ENCODE peak calls at places on chromosome 9, in six cellular contexts. One of them, this sample, is unnamed.

GRCh38 chr9:123044556-123044955 is 11.1 kb downstream of the GPR21 start:
- DNase-seq in neural progenitor cell: no peak
- DNase-seq in kidney: no peak
- DNase-seq in stomach: no peak
- DNase-seq in IMR-90: peak; percentile 79
- DNase-seq in upper lobe of left lung: no peak
- DNase-seq in this sample: no peak

GRCh38 chr9:99169982-99170761 is 51.6 kb downstream of the ALG2 start:
- DNase-seq in kidney: no peak
- DNase-seq in upper lobe of left lung: no peak
- DNase-seq in neural progenitor cell: peak; percentile 87
- DNase-seq in stomach: no peak
- DNase-seq in IMR-90: no peak
- DNase-seq in this sample: no peak

GRCh38 chr9:75170898-75171360 is 82.6 kb downstream of the OSTF1 start:
- DNase-seq in upper lobe of left lung: no peak
- DNase-seq in kidney: no peak
- DNase-seq in neural progenitor cell: no peak
- DNase-seq in stomach: no peak
- DNase-seq in IMR-90: peak; percentile 31
- DNase-seq in this sample: no peak

GRCh38 chr9:123943671-123944070 is 13.7 kb upstream of the DENND1A start:
- DNase-seq in neural progenitor cell: no peak
- DNase-seq in stomach: no peak
- DNase-seq in kidney: no peak
- DNase-seq in upper lobe of left lung: no peak
- DNase-seq in IMR-90: no peak
- DNase-seq in this sample: no peak

GRCh38 chr9:120997502-120997901 is 52.6 kb downstream of the C5 start:
- DNase-seq in neural progenitor cell: no peak
- DNase-seq in upper lobe of left lung: no peak
- DNase-seq in IMR-90: no peak
- DNase-seq in stomach: no peak
- DNase-seq in kidney: no peak
- DNase-seq in this sample: no peak

GRCh38 chr9:37682951-37683350 is 32.2 kb downstream of the FRMPD1 start:
- DNase-seq in neural progenitor cell: no peak
- DNase-seq in kidney: no peak
- DNase-seq in IMR-90: no peak
- DNase-seq in upper lobe of left lung: no peak
- DNase-seq in stomach: no peak
- DNase-seq in this sample: no peak

GRCh38 chr9:6644346-6645152 is 980 bp downstream of the GLDC start:
- DNase-seq in kidney: no peak
- DNase-seq in stomach: no peak
- DNase-seq in IMR-90: no peak
- DNase-seq in neural progenitor cell: peak; percentile 41
- DNase-seq in upper lobe of left lung: no peak
- DNase-seq in this sample: no peak

GRCh38 chr9:112299514-112299913 is 33.9 kb downstream of the PTBP3 start:
- DNase-seq in stomach: no peak
- DNase-seq in IMR-90: peak; percentile 60
- DNase-seq in upper lobe of left lung: no peak
- DNase-seq in neural progenitor cell: no peak
- DNase-seq in kidney: no peak
- DNase-seq in this sample: no peak

GRCh38 chr9:129131300-129132145 is 20.3 kb downstream of the PTPA start:
- DNase-seq in IMR-90: peak; percentile 55
- DNase-seq in stomach: peak; percentile 85
- DNase-seq in neural progenitor cell: peak; percentile 83
- DNase-seq in kidney: peak; percentile 92
- DNase-seq in upper lobe of left lung: peak; percentile 83
- DNase-seq in this sample: peak; percentile 77

GRCh38 chr9:110967196-110967595 is 71.1 kb downstream of the LPAR1 start:
- DNase-seq in stomach: no peak
- DNase-seq in upper lobe of left lung: no peak
- DNase-seq in IMR-90: no peak
- DNase-seq in kidney: no peak
- DNase-seq in neural progenitor cell: no peak
- DNase-seq in this sample: no peak

GRCh38 chr9:76609285-76610008 is 150.5 kb downstream of the GCNT1 start:
- DNase-seq in kidney: no peak
- DNase-seq in upper lobe of left lung: no peak
- DNase-seq in IMR-90: no peak
- DNase-seq in neural progenitor cell: no peak
- DNase-seq in stomach: no peak
- DNase-seq in this sample: no peak
- H3K27ac ChIP-seq in kidney: no peak overlapping the region
- H3K27ac ChIP-seq in upper lobe of left lung: no peak overlapping the region
- H3K27ac ChIP-seq in IMR-90: no peak overlapping the region
- H3K27ac ChIP-seq in neural progenitor cell: no peak overlapping the region
- H3K27ac ChIP-seq in stomach: no peak overlapping the region
- H3K27ac ChIP-seq in this sample: no peak overlapping the region

DNA sequence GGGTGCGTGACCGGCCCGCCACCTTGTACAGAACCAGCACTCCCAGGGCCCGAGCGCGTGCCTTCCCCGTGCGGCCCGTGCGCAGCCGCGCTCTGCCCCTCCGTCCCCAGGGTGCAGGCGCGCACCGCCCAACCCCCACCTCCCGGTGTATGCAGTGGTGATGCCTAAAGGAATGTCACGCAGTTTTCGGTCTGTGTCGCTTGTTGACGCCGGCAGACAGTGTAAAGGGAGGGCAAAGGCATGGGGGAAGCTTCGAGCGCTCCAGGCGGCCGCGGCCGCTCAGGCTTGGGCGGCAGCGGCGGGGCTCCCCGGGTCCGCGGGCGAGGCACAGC is 1.3 kb downstream of the LRRC26 start:
- DNase-seq in IMR-90: no peak
- DNase-seq in stomach: no peak
- DNase-seq in kidney: no peak
- DNase-seq in neural progenitor cell: peak; percentile 35
- DNase-seq in upper lobe of left lung: no peak
- DNase-seq in this sample: no peak
- H3K4me1 ChIP-seq in IMR-90: peaks cover 4% of the 10 kb centered on the region
- H3K4me1 ChIP-seq in stomach: peaks cover 51% of the 10 kb centered on the region
- H3K4me1 ChIP-seq in kidney: no peaks in the 10 kb centered on the region
- H3K4me1 ChIP-seq in neural progenitor cell: peaks cover 14% of the 10 kb centered on the region
- H3K4me1 ChIP-seq in upper lobe of left lung: peaks cover 40% of the 10 kb centered on the region
- H3K4me1 ChIP-seq in this sample: peaks cover 10% of the 10 kb centered on the region

GRCh38 chr9:17219261-17219660 is 84.4 kb downstream of the CNTLN start:
- DNase-seq in upper lobe of left lung: no peak
- DNase-seq in IMR-90: peak; percentile 10
- DNase-seq in kidney: no peak
- DNase-seq in neural progenitor cell: no peak
- DNase-seq in stomach: no peak
- DNase-seq in this sample: no peak
- TF ChIP-seq CTCF in upper lobe of left lung: no peak
- TF ChIP-seq CTCF in IMR-90: peak; percentile 51
- TF ChIP-seq CTCF in kidney: no peak
- TF ChIP-seq CTCF in neural progenitor cell: peak; percentile 20
- TF ChIP-seq CTCF in stomach: no peak
- TF ChIP-seq CTCF in this sample: no peak

DNA sequence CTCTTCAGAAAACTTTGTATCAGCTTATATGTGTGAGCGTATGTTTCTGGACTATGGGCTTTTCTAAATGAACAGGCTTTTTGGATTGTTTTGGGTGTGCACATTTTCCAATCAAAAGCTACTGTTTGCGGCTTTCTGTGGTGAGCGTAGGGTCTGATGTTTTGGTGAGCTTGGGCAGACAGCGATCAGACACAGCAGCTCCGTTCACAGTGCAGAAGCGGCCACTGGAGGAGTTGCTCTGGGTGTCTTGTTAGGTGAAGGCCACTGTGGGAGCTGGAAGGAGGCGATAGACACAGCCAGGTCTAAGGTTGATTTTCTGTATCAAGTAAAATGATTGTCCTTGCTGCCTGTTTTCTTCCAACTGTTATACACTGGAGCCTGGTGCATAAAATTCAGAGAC is 11.1 kb downstream of the PRRC2B start:
- DNase-seq in IMR-90: no peak
- DNase-seq in upper lobe of left lung: no peak
- DNase-seq in neural progenitor cell: no peak
- DNase-seq in kidney: no peak
- DNase-seq in stomach: no peak
- DNase-seq in this sample: no peak
- H3K27ac ChIP-seq in IMR-90: peak overlapping the region; percentile 36
- H3K27ac ChIP-seq in upper lobe of left lung: peak overlapping the region; percentile 43
- H3K27ac ChIP-seq in neural progenitor cell: peak overlapping the region; percentile 82
- H3K27ac ChIP-seq in kidney: peak overlapping the region; percentile 44
- H3K27ac ChIP-seq in stomach: peak overlapping the region; percentile 66
- H3K27ac ChIP-seq in this sample: peak overlapping the region; percentile 26